ENCODE peak calls at places on chromosomes 1 and 21, in seven cellular contexts. V is activated T-helper 1 cell treated with anti-CD3 and anti-CD28 coated beads, Interleukin-12 subunit alpha, Interleukin-12 subunit beta, Interleukin-2, Interleukin-4 antibody, amounts not matched to agents 30 ng/mL and 10 ng/mL and 1 ng/mL, durations not matched to agents 14 hours and 24 hours and 36 hours; K is HFF-Myc; R is hepatic stellate cell; J is RPMI8226; W is DMS 273 treated with DMSO at 0.1 percent for 48 hours; E is thoracic aorta. U is an unnamed sample.

GRCh38 chr1:156409424-156409823 is 40.4 kb downstream of the RHBG start:
- DNase-seq in V (no peak), K (no peak), R (no peak), J (no peak), W (no peak), E (no peak), U (no peak)

GRCh38 chr1:213931804-213932203 is 56.0 kb upstream of the PROX1 start:
- DNase-seq in V (no peak), K (no peak), R (no peak), J (peak; percentile 11), W (no peak), E (no peak), U (no peak)

GRCh38 chr1:43197343-43198127 is 25.4 kb downstream of the CFAP57 start:
- DNase-seq in V (no peak), K (no peak), R (no peak), J (peak; percentile 18), W (no peak), E (no peak), U (no peak)

GRCh38 chr1:54375331-54376084 is 30.7 kb downstream of the SSBP3 start:
- DNase-seq in V (no peak), K (no peak), R (no peak), J (peak; percentile 7), W (no peak), E (no peak), U (no peak)

GRCh38 chr1:199279872-199280649 is 641.2 kb downstream of the PTPRC start:
- DNase-seq in V (no peak), K (no peak), R (no peak), J (no peak), W (no peak), E (no peak), U (no peak)

GRCh38 chr1:87130437-87130836 is 198.2 kb upstream of the LMO4 start:
- DNase-seq in V (no peak), K (no peak), R (no peak), J (no peak), W (no peak), E (no peak), U (no peak)

GRCh38 chr21:25862596-25862995 is 127.8 kb downstream of the GABPA start:
- DNase-seq in V (no peak), K (no peak), R (no peak), J (peak; percentile 37), W (no peak), E (no peak), U (no peak)

GRCh38 chr1:87953732-87954344 is 625.2 kb downstream of the LMO4 start:
- DNase-seq in V (peak; percentile 39), K (peak; percentile 43), R (no peak), J (peak; percentile 35), W (no peak), E (peak; percentile 22), U (peak; percentile 6)

GRCh38 chr1:177383715-177384114 is 213.0 kb downstream of the BRINP2 start:
- DNase-seq in V (no peak), K (no peak), R (no peak), J (no peak), W (no peak), E (no peak), U (no peak)

GRCh38 chr21:42518216-42518615 is 4.6 kb downstream of the SLC37A1 start:
- DNase-seq in V (no peak), K (no peak), R (peak; percentile 72), J (no peak), W (no peak), E (no peak), U (no peak)

GRCh38 chr1:207027221-207027777 is 5.3 kb downstream of the C1orf116 start:
- DNase-seq in V (no peak), K (no peak), R (peak; percentile 36), J (no peak), W (no peak), E (no peak), U (no peak)

GRCh38 chr21:21074305-21074704 is 76.1 kb downstream of the NCAM2 start:
- DNase-seq in V (no peak), K (no peak), R (no peak), J (no peak), W (no peak), E (no peak), U (no peak)

GRCh38 chr1:95744731-95745130 is 510.7 kb downstream of the RWDD3 start:
- DNase-seq in V (no peak), K (no peak), R (no peak), J (no peak), W (no peak), E (no peak), U (no peak)

GRCh38 chr1:177976596-177976995 is 6.7 kb upstream of the SEC16B start:
- DNase-seq in V (no peak), K (no peak), R (no peak), J (no peak), W (no peak), E (no peak), U (no peak)

GRCh38 chr1:246210751-246211150 is 296.3 kb downstream of the SMYD3 start:
- DNase-seq in V (no peak), K (no peak), R (no peak), J (no peak), W (no peak), E (no peak), U (no peak)

GRCh38 chr21:32795376-32795775 is 23.8 kb upstream of the PAXBP1 start:
- DNase-seq in V (no peak), K (no peak), R (no peak), J (no peak), W (no peak), E (no peak), U (no peak)

GRCh38 chr1:153099646-153100045 is 5.3 kb upstream of the SPRR2E start:
- DNase-seq in V (no peak), K (no peak), R (no peak), J (no peak), W (no peak), E (no peak), U (no peak)

U was measured in HL-60.